ENCODE peak calls at places on chromosomes 5 and 9, in eight cellular contexts. P is hepatocyte, N is OCI-LY7, E is GM23248, R is HCT116, I is PC-3, H is GM23338, X is SK-N-SH. A is an unnamed sample.

GRCh38 chr5:107869459-107870115 is 198.8 kb upstream of the EFNA5 start:
- DNase-seq in N (no peak), X (no peak), E (peak), P (peak), H (no peak), R (peak), I (peak), A (no peak)

GRCh38 chr9:65409471-65409980 is 124.5 kb upstream of the FOXD4L5 start:
- DNase-seq in X (no peak), N (no peak), H (no peak), E (no peak), P (no peak), I (no peak), R (no peak), A (no peak)

GRCh38 chr9:8863064-8863463 is 1063.5 kb upstream of the DMAC1 start:
- DNase-seq in I (no peak), H (no peak), N (no peak), E (no peak), X (peak), P (no peak), R (no peak), A (no peak)

GRCh38 chr9:97518909-97519307 is 17.4 kb downstream of the TMOD1 start:
- DNase-seq in E (peak), H (no peak), R (no peak), X (no peak), I (peak), P (peak), N (no peak), A (no peak)

GRCh38 chr5:69217154-69217731 is 17.4 kb upstream of the CDK7 start:
- DNase-seq in X (peak), P (no peak), H (no peak), I (no peak), R (no peak), N (no peak), E (no peak), A (no peak)

GRCh38 chr9:95088421-95089161 is 228.9 kb downstream of the FANCC start:
- DNase-seq in H (no peak), N (no peak), R (no peak), P (no peak), E (no peak), X (no peak), I (no peak), A (peak)

GRCh38 chr5:62328772-62329491 is 22.9 kb downstream of the KIF2A start:
- DNase-seq in R (no peak), H (no peak), I (no peak), X (no peak), N (no peak), P (no peak), E (no peak), A (no peak)

GRCh38 chr5:24591426-24591825 is 53.4 kb downstream of the CDH10 start:
- DNase-seq in H (no peak), E (peak), X (no peak), P (no peak), I (no peak), R (no peak), N (no peak), A (no peak)

GRCh38 chr5:5645198-5645597 is 222.7 kb downstream of the ICE1 start:
- DNase-seq in R (no peak), P (no peak), I (no peak), H (no peak), N (no peak), X (no peak), E (no peak), A (no peak)

GRCh38 chr9:135786146-135786690 is 84.2 kb downstream of the KCNT1 start:
- DNase-seq in R (no peak), N (no peak), P (no peak), X (no peak), E (no peak), I (no peak), H (peak), A (no peak)

GRCh38 chr9:90007516-90008430 is 403.0 kb downstream of the GADD45G start:
- DNase-seq in N (no peak), P (peak), H (peak), X (no peak), I (no peak), R (no peak), E (peak), A (no peak)

GRCh38 chr5:53971096-53971495 is 339.3 kb downstream of the ARL15 start:
- DNase-seq in N (no peak), R (no peak), I (no peak), X (no peak), H (no peak), P (no peak), E (peak), A (no peak)

GRCh38 chr9:70260007-70260443 is 1.2 kb downstream of the SMC5 start:
- DNase-seq in I (peak), N (no peak), E (no peak), X (no peak), H (no peak), P (peak), R (no peak), A (no peak)

GRCh38 chr5:638501-639252 is 26.5 kb downstream of the CEP72 start:
- DNase-seq in X (no peak), H (no peak), P (no peak), I (no peak), N (no peak), E (no peak), R (no peak), A (no peak)

GRCh38 chr5:6256901-6257300 is 121.4 kb downstream of the MED10 start:
- DNase-seq in H (no peak), N (no peak), R (no peak), X (no peak), I (no peak), P (no peak), E (no peak), A (no peak)

GRCh38 chr5:169495252-169495548 is 88.4 kb upstream of the SPDL1 start:
- DNase-seq in N (no peak), H (no peak), P (no peak), E (no peak), R (no peak), X (no peak), I (no peak), A (no peak)

GRCh38 chr9:15936316-15936869 is 383.6 kb downstream of the CCDC171 start:
- DNase-seq in E (peak), P (no peak), H (no peak), R (no peak), X (peak), N (no peak), I (peak), A (no peak)

GRCh38 chr9:77212801-77213200 is 35.5 kb downstream of the VPS13A start:
- DNase-seq in E (no peak), N (no peak), H (no peak), X (no peak), I (no peak), R (no peak), P (no peak), A (no peak)

GRCh38 chr5:57735754-57736153 is 253.1 kb upstream of the ACTBL2 start:
- DNase-seq in R (peak), P (no peak), H (no peak), X (no peak), E (peak), N (no peak), I (peak), A (no peak)

GRCh38 chr9:4276856-4277255 is 23.0 kb downstream of the GLIS3 start:
- DNase-seq in R (no peak), H (no peak), I (no peak), E (no peak), P (no peak), N (no peak), X (no peak), A (no peak)

GRCh38 chr9:93679536-93680444 is 103.4 kb downstream of the PHF2 start:
- DNase-seq in X (peak), P (no peak), H (no peak), E (no peak), N (no peak), I (no peak), R (no peak), A (no peak)

GRCh38 chr5:150298701-150299451 is 3.8 kb downstream of the ARSI start:
- DNase-seq in I (peak), H (no peak), N (no peak), R (no peak), P (peak), X (no peak), E (peak), A (peak)

GRCh38 chr9:121294866-121295661 is 27.1 kb downstream of the GSN start:
- DNase-seq in N (no peak), P (no peak), E (no peak), H (no peak), X (no peak), I (no peak), R (no peak), A (no peak)

GRCh38 chr5:67795781-67796477 is 419.6 kb upstream of the PIK3R1 start:
- DNase-seq in I (no peak), E (peak), R (no peak), X (no peak), H (no peak), N (no peak), P (no peak), A (no peak)

GRCh38 chr5:150516011-150516410 is 8.1 kb downstream of the NDST1 start:
- DNase-seq in R (no peak), N (no peak), X (peak), I (no peak), E (peak), P (peak), H (no peak), A (no peak)

GRCh38 chr5:51960617-51961115 is 577.4 kb downstream of the ISL1 start:
- DNase-seq in N (peak), R (peak), P (peak), H (no peak), X (peak), E (peak), I (peak), A (no peak)

GRCh38 chr9:30628915-30629564 is 1755.4 kb upstream of the ACO1 start:
- DNase-seq in P (no peak), E (no peak), N (no peak), I (no peak), X (no peak), R (no peak), H (no peak), A (no peak)

GRCh38 chr5:133247881-133248642 is 196.2 kb downstream of the HSPA4 start:
- DNase-seq in H (peak), I (no peak), P (peak), E (peak), X (peak), N (no peak), R (peak), A (peak)

GRCh38 chr5:113574417-113574816 is 60.9 kb downstream of the YTHDC2 start:
- DNase-seq in P (no peak), I (peak), X (no peak), N (no peak), H (no peak), E (peak), R (no peak), A (no peak)

GRCh38 chr9:107484117-107484723 is 5.3 kb downstream of the KLF4 start:
- DNase-seq in R (peak), E (peak), I (peak), H (peak), P (peak), N (peak), X (peak), A (peak)

GRCh38 chr9:135506327-135507103 is 6.0 kb downstream of the MRPS2 start:
- DNase-seq in I (no peak), N (no peak), X (peak), R (no peak), P (no peak), H (peak), E (no peak), A (peak)

GRCh38 chr5:178453224-178453623 is 137.0 kb downstream of the COL23A1 start:
- DNase-seq in H (no peak), N (no peak), E (peak), R (no peak), X (no peak), P (no peak), I (peak), A (no peak)

DNA sequence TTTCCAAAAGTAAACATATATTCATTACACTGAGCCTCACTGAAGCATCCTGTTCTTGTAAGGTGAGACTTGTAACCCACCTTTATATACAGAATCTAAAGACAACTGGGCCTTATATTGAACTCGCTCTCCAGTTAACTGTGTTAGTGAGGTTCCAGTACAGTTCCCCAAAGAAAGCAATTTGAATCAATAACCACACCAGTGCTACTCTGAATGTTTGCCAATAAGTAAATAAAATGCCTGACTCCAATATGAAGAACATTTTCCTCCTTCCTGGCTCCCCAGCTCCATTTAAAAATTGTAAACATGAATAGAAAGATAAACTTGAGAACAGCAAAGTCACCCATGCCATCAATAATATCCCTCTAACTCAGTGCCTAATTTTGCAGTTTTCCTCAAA is 50.1 kb downstream of the FBXW11 start:
- DNase-seq in R (no peak), X (no peak), E (no peak), N (no peak), P (no peak), H (no peak), I (no peak), A (no peak)
- TF ChIP-seq EZH2phosphoT487 in R (no peak), X (no peak), E (no peak), N (no peak), P (no peak), H (no peak), I (no peak), A (no peak)

GRCh38 chr5:145984072-145984471 is 47.7 kb downstream of the SH3RF2 start:
- DNase-seq in I (peak), E (no peak), X (no peak), N (no peak), H (no peak), R (no peak), P (no peak), A (no peak)
- TF ChIP-seq EZH2phosphoT487 in I (no peak), E (no peak), X (no peak), N (no peak), H (no peak), R (no peak), P (no peak), A (no peak)

DNA sequence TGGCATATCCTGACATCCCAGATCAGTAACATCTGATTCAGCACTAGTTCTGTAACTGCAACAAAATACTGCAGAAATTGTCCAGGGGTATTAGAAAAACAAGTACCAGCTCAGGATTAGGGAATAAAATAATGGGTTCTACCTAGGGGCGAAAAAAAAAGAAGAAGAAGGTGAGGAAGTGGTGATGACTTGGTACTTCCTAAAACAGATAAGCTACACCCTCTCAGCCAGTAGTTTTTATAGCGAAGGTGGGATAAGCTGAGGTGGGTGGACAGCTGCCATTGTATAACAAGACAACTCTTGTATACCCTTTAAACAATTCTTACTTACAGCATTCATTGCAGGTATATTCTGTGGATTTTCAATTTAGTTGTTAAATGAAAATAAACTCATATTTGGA is 19.1 kb downstream of the RAPGEF6 start:
- DNase-seq in H (no peak), N (no peak), X (no peak), P (no peak), E (no peak), I (no peak), R (no peak), A (no peak)
- TF ChIP-seq EZH2phosphoT487 in H (no peak), N (no peak), X (no peak), P (no peak), E (no peak), I (no peak), R (no peak), A (no peak)

GRCh38 chr5:126269511-126269910 is 153.7 kb upstream of the GRAMD2B start:
- DNase-seq in I (no peak), X (no peak), H (no peak), E (no peak), P (no peak), R (no peak), N (no peak), A (no peak)

GRCh38 chr5:126271141-126271540 is 152.1 kb upstream of the GRAMD2B start:
- DNase-seq in H (no peak), P (no peak), E (no peak), X (no peak), N (no peak), R (no peak), I (no peak), A (no peak)

GRCh38 chr5:126265917-126266316 is 157.3 kb upstream of the GRAMD2B start:
- DNase-seq in I (no peak), E (no peak), X (no peak), H (no peak), N (no peak), P (no peak), R (no peak), A (no peak)

GRCh38 chr5:126268697-126269315 is 154.4 kb upstream of the GRAMD2B start:
- DNase-seq in X (no peak), N (no peak), I (peak), E (no peak), R (no peak), H (no peak), P (no peak), A (no peak)

GRCh38 chr5:126267435-126267834 is 155.8 kb upstream of the GRAMD2B start:
- DNase-seq in X (no peak), I (peak), N (no peak), H (no peak), E (no peak), P (peak), R (no peak), A (no peak)
- TF ChIP-seq EZH2phosphoT487 in X (no peak), I (no peak), N (no peak), H (no peak), E (no peak), P (no peak), R (no peak), A (no peak)

GRCh38 chr9:115170674-115171073 is 52.7 kb upstream of the TNC start:
- DNase-seq in N (no peak), X (no peak), R (peak), P (peak), I (peak), H (no peak), E (peak), A (no peak)
- TF ChIP-seq EZH2phosphoT487 in N (no peak), X (no peak), R (no peak), P (no peak), I (no peak), H (no peak), E (no peak), A (no peak)

DNA sequence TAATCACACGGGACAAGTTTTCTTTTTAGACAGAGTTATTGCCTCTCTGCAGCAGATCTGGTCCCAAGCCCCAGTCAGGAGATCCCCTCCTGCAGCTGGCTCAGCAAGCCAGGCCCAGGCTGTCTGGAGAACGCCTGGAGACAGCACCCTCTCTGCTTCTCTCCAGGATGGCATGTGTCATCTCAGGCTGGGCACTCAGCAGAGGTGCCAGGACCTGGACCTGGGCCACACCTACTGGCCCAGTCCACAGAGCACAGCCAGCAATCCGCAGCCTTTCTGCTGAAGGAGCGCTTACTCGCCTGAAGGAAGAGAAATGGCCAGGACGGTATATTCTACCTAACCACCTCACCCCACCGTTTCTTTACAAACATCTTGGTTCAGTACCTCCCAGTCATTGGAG is 4.7 kb upstream of the TBC1D9B start:
- DNase-seq in H (no peak), I (no peak), E (no peak), P (no peak), R (no peak), X (no peak), N (no peak), A (no peak)
- TF ChIP-seq EZH2phosphoT487 in H (no peak), I (no peak), E (no peak), P (no peak), R (no peak), X (no peak), N (no peak), A (no peak)

GRCh38 chr9:113350937-113351336 is 1.6 kb downstream of the BSPRY start:
- DNase-seq in E (no peak), N (peak), I (no peak), R (no peak), X (no peak), P (no peak), H (no peak), A (no peak)
- TF ChIP-seq EZH2phosphoT487 in E (no peak), N (no peak), I (no peak), R (no peak), X (no peak), P (no peak), H (no peak), A (no peak)

GRCh38 chr5:126403156-126403555 is 20.1 kb upstream of the GRAMD2B start:
- DNase-seq in I (no peak), X (no peak), H (no peak), R (no peak), P (no peak), E (peak), N (no peak), A (no peak)
- TF ChIP-seq EZH2phosphoT487 in I (no peak), X (no peak), H (no peak), R (no peak), P (no peak), E (no peak), N (no peak), A (no peak)

A was measured in neural progenitor cell.